ENCODE peak calls at places on chromosomes 4 and X, in four cellular contexts. W is tibial artery, G is WERI-Rb-1, K is lower leg skin. Q is an unnamed sample.

GRCh38 chrX:54530358-54530900 is 410 bp downstream of the GNL3L start:
- DNase-seq in W (no peak), G (no peak), K (peak), Q (no peak)

GRCh38 chr4:2750719-2751605 is 5.2 kb downstream of the TNIP2 start:
- DNase-seq in W (no peak), G (no peak), K (no peak), Q (no peak)

GRCh38 chr4:7981738-7982394 is 42.2 kb upstream of the AFAP1 start:
- DNase-seq in W (no peak), G (no peak), K (no peak), Q (no peak)

GRCh38 chrX:109880629-109881028 is 122.3 kb upstream of the TMEM164 start:
- DNase-seq in W (peak), G (no peak), K (no peak), Q (no peak)

GRCh38 chrX:151771726-151772125 is 37.2 kb downstream of the CNGA2 start:
- DNase-seq in W (no peak), G (no peak), K (no peak), Q (no peak)

GRCh38 chrX:67523932-67524331 is 19.9 kb upstream of the AR start:
- DNase-seq in W (no peak), G (no peak), K (no peak), Q (no peak)

GRCh38 chrX:475926-476723 is 89.4 kb upstream of the PPP2R3B start:
- DNase-seq in W (no peak), G (no peak), K (no peak), Q (no peak)

GRCh38 chr4:8255698-8256441 is 13.7 kb upstream of the HTRA3 start:
- DNase-seq in W (no peak), G (no peak), K (peak), Q (no peak)

GRCh38 chr4:140851032-140851636 is 94.9 kb upstream of the TBC1D9 start:
- DNase-seq in W (peak), G (peak), K (peak), Q (peak)

GRCh38 chrX:69088171-69088938 is 76.9 kb downstream of the PJA1 start:
- DNase-seq in W (no peak), G (peak), K (no peak), Q (no peak)

GRCh38 chr4:67886281-67886680 is 2.5 kb upstream of the TMPRSS11D start:
- DNase-seq in W (no peak), G (no peak), K (no peak), Q (no peak)

GRCh38 chrX:97126020-97126419 is 242.3 kb downstream of the RPA4 start:
- DNase-seq in W (no peak), G (no peak), K (no peak), Q (peak)

GRCh38 chrX:67780694-67781109 is 236.9 kb downstream of the AR start:
- DNase-seq in W (peak), G (no peak), K (peak), Q (peak)

GRCh38 chr4:74133786-74134499 is 24.0 kb upstream of the MTHFD2L start:
- DNase-seq in W (peak), G (peak), K (peak), Q (no peak)

GRCh38 chrX:125205918-125206665 is 113.6 kb upstream of the TEX13C start:
- DNase-seq in W (no peak), G (no peak), K (no peak), Q (no peak)

GRCh38 chrX:150049647-150050046 is 111.4 kb upstream of the EOLA2 start:
- DNase-seq in W (no peak), G (no peak), K (no peak), Q (no peak)

DNA sequence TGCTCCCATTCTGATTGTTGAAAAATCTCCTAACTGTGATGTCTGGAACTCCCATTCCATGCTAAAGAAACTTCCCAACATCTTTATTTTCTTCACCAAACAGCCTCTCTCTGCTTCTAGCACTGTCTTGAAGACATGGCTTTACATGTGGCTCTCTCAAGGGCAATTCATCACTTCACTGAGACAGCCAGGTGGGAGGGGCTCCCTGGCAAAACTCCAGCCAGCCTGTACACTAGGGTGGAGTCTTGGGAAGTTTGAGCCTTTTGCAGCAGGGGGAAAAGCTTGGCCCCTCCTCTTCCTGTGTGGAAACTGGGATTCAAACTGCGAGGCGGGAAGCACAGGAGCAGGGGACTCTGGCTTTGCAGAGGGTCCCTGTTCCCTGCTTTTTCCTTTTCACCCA is 130.5 kb upstream of the TTC29 start:
- DNase-seq in W (no peak), G (no peak), K (no peak), Q (no peak)
- TF ChIP-seq CTCF in W (no peak), G (no peak), K (no peak), Q (no peak)

DNA sequence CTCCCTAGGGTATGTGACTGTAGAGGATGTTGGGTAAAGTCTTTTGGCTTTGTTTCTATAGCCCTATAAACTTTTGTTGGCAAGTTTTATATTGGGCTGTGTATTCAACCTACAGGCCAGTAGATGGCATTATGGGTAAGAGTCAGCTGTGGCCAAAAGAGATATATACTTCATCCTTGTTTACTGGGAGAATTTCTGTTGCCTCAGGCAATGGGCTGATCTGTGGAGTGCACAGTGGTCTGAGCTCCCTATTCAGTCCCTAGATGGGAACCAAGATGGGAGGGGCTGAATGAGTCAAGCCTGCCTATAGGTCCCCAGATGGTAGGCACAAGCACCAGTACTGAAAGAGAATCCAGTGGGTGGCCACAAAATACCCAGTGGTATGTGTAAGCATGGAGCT is 580.6 kb downstream of the EPHA5 start:
- DNase-seq in W (no peak), G (no peak), K (no peak), Q (no peak)
- TF ChIP-seq CTCF in W (no peak), G (peak), K (no peak), Q (peak)

GRCh38 chr4:122313001-122313400 is 65.8 kb upstream of the ADAD1 start:
- DNase-seq in W (no peak), G (no peak), K (no peak), Q (no peak)

GRCh38 chr4:122305853-122306252 is 73.0 kb upstream of the ADAD1 start:
- DNase-seq in W (no peak), G (no peak), K (no peak), Q (no peak)

DNA sequence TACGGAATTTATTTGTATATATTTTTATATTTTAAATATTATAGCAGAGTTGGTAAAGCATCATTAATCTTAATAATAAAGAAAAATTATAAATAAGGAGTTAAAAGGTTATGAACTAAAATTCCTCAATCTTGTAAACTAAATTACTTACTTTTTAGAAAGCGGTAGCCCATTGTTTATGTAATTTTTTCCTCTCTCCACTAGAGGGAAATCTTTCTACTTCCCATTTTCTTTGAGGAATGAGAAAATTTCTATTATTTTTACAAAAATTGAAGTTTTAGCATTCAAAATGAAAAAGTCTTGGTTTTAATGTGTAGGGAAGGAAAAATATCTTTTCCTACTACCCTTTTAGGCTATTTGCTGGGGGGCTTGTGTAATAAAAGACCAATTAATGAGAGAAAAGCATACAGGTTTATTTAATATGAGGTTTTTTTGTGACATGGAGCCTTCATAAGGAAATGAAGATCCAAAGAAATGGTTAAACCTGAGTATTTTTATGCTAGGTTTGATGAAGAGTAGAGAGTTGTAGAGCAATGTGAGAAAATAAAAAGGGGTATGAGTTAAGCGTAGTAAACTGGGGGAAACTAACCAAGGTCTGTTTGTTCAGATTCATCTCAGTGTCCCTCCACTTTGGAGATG is 68.7 kb upstream of the ADAD1 start:
- DNase-seq in W (no peak), G (no peak), K (no peak), Q (no peak)
- TF ChIP-seq CTCF in W (peak), G (no peak), K (no peak), Q (peak)

GRCh38 chr4:57612279-57612678 is 502.1 kb upstream of the IGFBP7 start:
- DNase-seq in W (no peak), G (no peak), K (no peak), Q (peak)
- TF ChIP-seq CTCF in W (no peak), G (no peak), K (no peak), Q (peak)